ENCODE peak calls at places on chromosomes 13 and 19, in nine cellular contexts. P is activated naive CD8-positive, alpha-beta T cell treated with anti-CD3 and anti-CD28 coated beads for 36 hours; W is tibial nerve; B is amniotic stem cell; E is substantia nigra; T is heart right ventricle; I is upper lobe of right lung; U is stimulated activated naive CD8-positive, alpha-beta T cell treated with anti-CD3 and anti-CD28 coated beads, Interleukin-15, Interleukin-2, amounts not matched to agents 100 U/mL and 50 U/mL, for 24 hours; X is endothelial cell. A is an unnamed sample.

GRCh38 chr13:99053636-99054233 is 75.9 kb upstream of the DOCK9 start:
- DNase-seq in P (no peak), T (no peak), I (no peak), U (no peak), W (no peak), E (no peak), B (no peak), X (no peak), A (no peak)

GRCh38 chr13:32940601-32941000 is 75.6 kb upstream of the KL start:
- DNase-seq in W (no peak), E (peak; percentile 4), B (no peak), I (no peak), U (no peak), X (no peak), T (peak; percentile 46), P (no peak), A (no peak)

GRCh38 chr13:81778350-81778749 is 1437.4 kb upstream of the SPRY2 start:
- DNase-seq in U (no peak), I (no peak), P (no peak), W (no peak), X (no peak), T (no peak), B (no peak), E (no peak), A (no peak)

GRCh38 chr19:49488863-49489537 is 1.6 kb downstream of the RPL13A start:
- DNase-seq in B (no peak), X (no peak), U (no peak), E (no peak), T (no peak), I (no peak), W (no peak), P (no peak), A (no peak)

GRCh38 chr13:92843549-92843948 is 383.1 kb upstream of the GPC6 start:
- DNase-seq in I (no peak), X (no peak), T (no peak), W (no peak), B (no peak), E (no peak), P (no peak), U (no peak), A (no peak)

GRCh38 chr19:58009666-58010301 is 7.2 kb upstream of the ZNF606 start:
- DNase-seq in X (no peak), P (peak; percentile 90), I (peak; percentile 73), E (peak; percentile 90), T (peak; percentile 93), U (peak; percentile 63), B (no peak), W (no peak), A (peak; percentile 88)

GRCh38 chr13:40456397-40456958 is 210.0 kb downstream of the FOXO1 start:
- DNase-seq in X (no peak), U (no peak), W (no peak), B (no peak), E (no peak), P (no peak), I (no peak), T (no peak), A (no peak)

GRCh38 chr19:934197-934840 is 8.5 kb downstream of the ARID3A start:
- DNase-seq in I (no peak), W (no peak), X (no peak), T (peak; percentile 13), E (no peak), U (no peak), P (no peak), B (no peak), A (no peak)

GRCh38 chr13:65803706-65804392 is 1426.3 kb downstream of the PCDH9 start:
- DNase-seq in B (no peak), P (no peak), W (no peak), X (no peak), E (no peak), I (no peak), U (no peak), T (no peak), A (no peak)

GRCh38 chr13:112898786-112899617 is 70.0 kb upstream of the MCF2L start:
- DNase-seq in I (no peak), E (no peak), X (no peak), T (no peak), B (no peak), U (no peak), P (no peak), W (no peak), A (no peak)

GRCh38 chr13:45564108-45564507 is 51.4 kb downstream of the ERICH6B start:
- DNase-seq in U (no peak), B (peak; percentile 6), P (no peak), W (no peak), X (no peak), T (no peak), E (no peak), I (no peak), A (no peak)

GRCh38 chr13:94656766-94657165 is 55.1 kb downstream of the GPR180 start:
- DNase-seq in B (peak; percentile 33), U (no peak), T (no peak), X (no peak), W (no peak), E (no peak), I (no peak), P (no peak), A (no peak)

A was measured in anterior cingulate cortex.